ENCODE peak calls at places on chromosomes 7 and 10, in six cellular contexts. One of them, this sample, is unnamed.

GRCh38 chr7:38673795-38674194 is 42.6 kb upstream of the AMPH start:
- DNase-seq in A549: no peak
- DNase-seq in endothelial cell of umbilical vein: peak
- DNase-seq in K562: no peak
- DNase-seq in GM12878: no peak
- DNase-seq in HepG2: no peak
- DNase-seq in this sample: peak

GRCh38 chr10:110535958-110536891 is 31.3 kb upstream of the SMC3 start:
- DNase-seq in A549: no peak
- DNase-seq in endothelial cell of umbilical vein: peak
- DNase-seq in K562: no peak
- DNase-seq in GM12878: peak
- DNase-seq in HepG2: peak
- DNase-seq in this sample: peak

GRCh38 chr7:18345641-18346234 is 149.8 kb upstream of the HDAC9 start:
- DNase-seq in A549: peak
- DNase-seq in endothelial cell of umbilical vein: peak
- DNase-seq in K562: peak
- DNase-seq in GM12878: no peak
- DNase-seq in HepG2: peak
- DNase-seq in this sample: peak

GRCh38 chr7:111089822-111090426 is 1.0 kb upstream of the LRRN3 start:
- DNase-seq in A549: peak
- DNase-seq in endothelial cell of umbilical vein: peak
- DNase-seq in K562: peak
- DNase-seq in GM12878: no peak
- DNase-seq in HepG2: peak
- DNase-seq in this sample: peak

GRCh38 chr7:138309186-138309585 is 150.9 kb upstream of the TRIM24 start:
- DNase-seq in A549: no peak
- DNase-seq in endothelial cell of umbilical vein: no peak
- DNase-seq in K562: no peak
- DNase-seq in GM12878: no peak
- DNase-seq in HepG2: no peak
- DNase-seq in this sample: no peak

GRCh38 chr10:6164271-6165095 is 38.2 kb upstream of the PFKFB3 start:
- DNase-seq in A549: no peak
- DNase-seq in endothelial cell of umbilical vein: peak
- DNase-seq in K562: no peak
- DNase-seq in GM12878: no peak
- DNase-seq in HepG2: no peak
- DNase-seq in this sample: no peak

GRCh38 chr7:107857541-107857912 is 33.5 kb upstream of the DLD start:
- DNase-seq in A549: no peak
- DNase-seq in endothelial cell of umbilical vein: peak
- DNase-seq in K562: no peak
- DNase-seq in GM12878: no peak
- DNase-seq in HepG2: peak
- DNase-seq in this sample: no peak

GRCh38 chr10:74871595-74872382 is 45.4 kb downstream of the KAT6B start:
- DNase-seq in A549: no peak
- DNase-seq in endothelial cell of umbilical vein: no peak
- DNase-seq in K562: no peak
- DNase-seq in GM12878: peak
- DNase-seq in HepG2: no peak
- DNase-seq in this sample: no peak

GRCh38 chr10:79559726-79560125 is 481 bp downstream of the SFTPA2 start:
- DNase-seq in A549: no peak
- DNase-seq in endothelial cell of umbilical vein: no peak
- DNase-seq in K562: no peak
- DNase-seq in GM12878: no peak
- DNase-seq in HepG2: no peak
- DNase-seq in this sample: no peak

GRCh38 chr7:84452618-84453017 is 258.0 kb upstream of the SEMA3A start:
- DNase-seq in A549: no peak
- DNase-seq in endothelial cell of umbilical vein: no peak
- DNase-seq in K562: no peak
- DNase-seq in GM12878: no peak
- DNase-seq in HepG2: peak
- DNase-seq in this sample: no peak

GRCh38 chr7:110522751-110523200 is 568.2 kb upstream of the LRRN3 start:
- DNase-seq in A549: peak
- DNase-seq in endothelial cell of umbilical vein: no peak
- DNase-seq in K562: no peak
- DNase-seq in GM12878: no peak
- DNase-seq in HepG2: peak
- DNase-seq in this sample: no peak

GRCh38 chr10:91472911-91473310 is 62.8 kb downstream of the HECTD2 start:
- DNase-seq in A549: no peak
- DNase-seq in endothelial cell of umbilical vein: no peak
- DNase-seq in K562: no peak
- DNase-seq in GM12878: no peak
- DNase-seq in HepG2: no peak
- DNase-seq in this sample: no peak

GRCh38 chr10:52525761-52526160 is 211.7 kb downstream of the DKK1 start:
- DNase-seq in A549: no peak
- DNase-seq in endothelial cell of umbilical vein: peak
- DNase-seq in K562: no peak
- DNase-seq in GM12878: no peak
- DNase-seq in HepG2: no peak
- DNase-seq in this sample: no peak

GRCh38 chr10:129809431-129809830 is 154.6 kb downstream of the EBF3 start:
- DNase-seq in A549: no peak
- DNase-seq in endothelial cell of umbilical vein: no peak
- DNase-seq in K562: no peak
- DNase-seq in GM12878: no peak
- DNase-seq in HepG2: no peak
- DNase-seq in this sample: no peak

GRCh38 chr10:129809841-129810240 is 154.2 kb downstream of the EBF3 start:
- DNase-seq in A549: no peak
- DNase-seq in endothelial cell of umbilical vein: no peak
- DNase-seq in K562: no peak
- DNase-seq in GM12878: no peak
- DNase-seq in HepG2: no peak
- DNase-seq in this sample: no peak

GRCh38 chr10:129811208-129811607 is 152.9 kb downstream of the EBF3 start:
- DNase-seq in A549: no peak
- DNase-seq in endothelial cell of umbilical vein: no peak
- DNase-seq in K562: no peak
- DNase-seq in GM12878: no peak
- DNase-seq in HepG2: no peak
- DNase-seq in this sample: no peak

GRCh38 chr10:129814681-129815646 is 149.1 kb downstream of the EBF3 start:
- DNase-seq in A549: no peak
- DNase-seq in endothelial cell of umbilical vein: no peak
- DNase-seq in K562: no peak
- DNase-seq in GM12878: no peak
- DNase-seq in HepG2: no peak
- DNase-seq in this sample: no peak

GRCh38 chr10:129812398-129812797 is 151.7 kb downstream of the EBF3 start:
- DNase-seq in A549: no peak
- DNase-seq in endothelial cell of umbilical vein: no peak
- DNase-seq in K562: no peak
- DNase-seq in GM12878: no peak
- DNase-seq in HepG2: no peak
- DNase-seq in this sample: no peak
- TF ChIP-seq MYC in A549: no peak
- TF ChIP-seq MYC in endothelial cell of umbilical vein: no peak
- TF ChIP-seq MYC in K562: no peak
- TF ChIP-seq MYC in GM12878: no peak
- TF ChIP-seq MYC in HepG2: no peak
- TF ChIP-seq MYC in this sample: no peak

GRCh38 chr10:88832376-88832775 is 19.3 kb downstream of the ANKRD22 start:
- DNase-seq in A549: no peak
- DNase-seq in endothelial cell of umbilical vein: no peak
- DNase-seq in K562: no peak
- DNase-seq in GM12878: no peak
- DNase-seq in HepG2: no peak
- DNase-seq in this sample: no peak

GRCh38 chr10:88835910-88836221 is 15.8 kb downstream of the ANKRD22 start:
- DNase-seq in A549: no peak
- DNase-seq in endothelial cell of umbilical vein: no peak
- DNase-seq in K562: no peak
- DNase-seq in GM12878: no peak
- DNase-seq in HepG2: no peak
- DNase-seq in this sample: no peak

GRCh38 chr10:88833156-88833555 is 18.5 kb downstream of the ANKRD22 start:
- DNase-seq in A549: no peak
- DNase-seq in endothelial cell of umbilical vein: no peak
- DNase-seq in K562: no peak
- DNase-seq in GM12878: no peak
- DNase-seq in HepG2: no peak
- DNase-seq in this sample: no peak

GRCh38 chr10:88833722-88834121 is 17.9 kb downstream of the ANKRD22 start:
- DNase-seq in A549: no peak
- DNase-seq in endothelial cell of umbilical vein: no peak
- DNase-seq in K562: no peak
- DNase-seq in GM12878: no peak
- DNase-seq in HepG2: no peak
- DNase-seq in this sample: peak

GRCh38 chr10:88835095-88835909 is 16.3 kb downstream of the ANKRD22 start:
- DNase-seq in A549: peak
- DNase-seq in endothelial cell of umbilical vein: peak
- DNase-seq in K562: peak
- DNase-seq in GM12878: peak
- DNase-seq in HepG2: peak
- DNase-seq in this sample: peak
- TF ChIP-seq POLR2A in A549: no peak
- TF ChIP-seq POLR2A in endothelial cell of umbilical vein: no peak
- TF ChIP-seq POLR2A in K562: no peak
- TF ChIP-seq POLR2A in GM12878: no peak
- TF ChIP-seq POLR2A in HepG2: no peak
- TF ChIP-seq POLR2A in this sample: no peak

GRCh38 chr10:84256510-84257342 is 11.9 kb downstream of the RGR start:
- DNase-seq in A549: peak
- DNase-seq in endothelial cell of umbilical vein: peak
- DNase-seq in K562: peak
- DNase-seq in GM12878: no peak
- DNase-seq in HepG2: peak
- DNase-seq in this sample: peak
- TF ChIP-seq CTCF in A549: peak
- TF ChIP-seq CTCF in endothelial cell of umbilical vein: peak
- TF ChIP-seq CTCF in K562: peak
- TF ChIP-seq CTCF in GM12878: peak
- TF ChIP-seq CTCF in HepG2: peak
- TF ChIP-seq CTCF in this sample: peak

GRCh38 chr7:27812706-27813105 is 72.7 kb downstream of the TAX1BP1 start:
- DNase-seq in A549: no peak
- DNase-seq in endothelial cell of umbilical vein: no peak
- DNase-seq in K562: no peak
- DNase-seq in GM12878: no peak
- DNase-seq in HepG2: no peak
- DNase-seq in this sample: no peak

GRCh38 chr7:27814054-27814453 is 74.1 kb downstream of the TAX1BP1 start:
- DNase-seq in A549: no peak
- DNase-seq in endothelial cell of umbilical vein: no peak
- DNase-seq in K562: no peak
- DNase-seq in GM12878: no peak
- DNase-seq in HepG2: no peak
- DNase-seq in this sample: no peak

GRCh38 chr7:27804139-27804538 is 64.2 kb downstream of the TAX1BP1 start:
- DNase-seq in A549: no peak
- DNase-seq in endothelial cell of umbilical vein: no peak
- DNase-seq in K562: no peak
- DNase-seq in GM12878: no peak
- DNase-seq in HepG2: peak
- DNase-seq in this sample: no peak

GRCh38 chr7:27810186-27810585 is 70.2 kb downstream of the TAX1BP1 start:
- DNase-seq in A549: no peak
- DNase-seq in endothelial cell of umbilical vein: no peak
- DNase-seq in K562: no peak
- DNase-seq in GM12878: no peak
- DNase-seq in HepG2: no peak
- DNase-seq in this sample: no peak

GRCh38 chr7:27808626-27809025 is 68.7 kb downstream of the TAX1BP1 start:
- DNase-seq in A549: no peak
- DNase-seq in endothelial cell of umbilical vein: no peak
- DNase-seq in K562: no peak
- DNase-seq in GM12878: no peak
- DNase-seq in HepG2: no peak
- DNase-seq in this sample: peak
- TF ChIP-seq MYC in A549: no peak
- TF ChIP-seq MYC in endothelial cell of umbilical vein: no peak
- TF ChIP-seq MYC in K562: no peak
- TF ChIP-seq MYC in GM12878: no peak
- TF ChIP-seq MYC in HepG2: no peak
- TF ChIP-seq MYC in this sample: no peak

GRCh38 chr10:104331208-104331838 is 6.9 kb downstream of the ITPRIP start:
- DNase-seq in A549: no peak
- DNase-seq in endothelial cell of umbilical vein: peak
- DNase-seq in K562: no peak
- DNase-seq in GM12878: no peak
- DNase-seq in HepG2: peak
- DNase-seq in this sample: no peak

GRCh38 chr10:104334561-104334960 is 3.7 kb downstream of the ITPRIP start:
- DNase-seq in A549: no peak
- DNase-seq in endothelial cell of umbilical vein: no peak
- DNase-seq in K562: no peak
- DNase-seq in GM12878: no peak
- DNase-seq in HepG2: no peak
- DNase-seq in this sample: no peak

GRCh38 chr10:104333728-104334373 is 4.4 kb downstream of the ITPRIP start:
- DNase-seq in A549: no peak
- DNase-seq in endothelial cell of umbilical vein: no peak
- DNase-seq in K562: no peak
- DNase-seq in GM12878: no peak
- DNase-seq in HepG2: no peak
- DNase-seq in this sample: no peak

GRCh38 chr10:104332243-104333036 is 5.8 kb downstream of the ITPRIP start:
- DNase-seq in A549: no peak
- DNase-seq in endothelial cell of umbilical vein: no peak
- DNase-seq in K562: peak
- DNase-seq in GM12878: no peak
- DNase-seq in HepG2: no peak
- DNase-seq in this sample: no peak

DNA sequence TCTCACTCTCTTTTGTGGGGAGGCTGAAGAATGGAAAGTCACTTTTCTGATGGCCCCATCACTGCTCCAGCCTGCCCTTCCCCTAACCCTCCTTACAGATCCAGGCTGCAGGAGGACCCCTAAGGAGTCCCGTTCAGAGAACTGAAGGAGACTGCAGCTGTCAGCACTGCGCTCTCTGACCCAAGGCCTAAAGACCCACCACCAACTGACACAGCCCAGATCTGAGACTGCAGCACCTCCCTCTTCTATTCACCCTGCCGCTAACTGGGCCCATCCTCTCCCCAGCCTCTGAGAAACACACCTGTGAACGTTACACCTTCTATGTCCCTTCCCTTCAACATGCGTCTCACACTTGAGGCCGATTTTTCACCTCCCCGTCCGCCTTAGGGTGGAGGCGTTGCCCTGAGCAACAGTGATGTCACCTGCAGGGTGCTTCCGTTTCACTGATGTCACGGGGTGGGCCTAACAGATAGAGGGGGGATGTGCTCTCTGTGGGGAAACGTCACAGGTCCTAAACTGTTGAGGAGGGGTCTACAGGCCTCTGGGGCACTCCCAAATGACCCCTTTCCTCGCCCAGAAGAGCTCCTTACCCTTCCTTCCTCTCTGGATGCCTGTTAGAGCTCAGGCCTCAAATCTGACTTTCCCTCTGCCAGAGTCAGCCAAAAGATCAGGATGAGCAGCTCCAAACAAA is 5.1 kb downstream of the ITPRIP start:
- DNase-seq in A549: no peak
- DNase-seq in endothelial cell of umbilical vein: no peak
- DNase-seq in K562: peak
- DNase-seq in GM12878: no peak
- DNase-seq in HepG2: no peak
- DNase-seq in this sample: no peak
- TF ChIP-seq POLR2A in A549: no peak
- TF ChIP-seq POLR2A in endothelial cell of umbilical vein: no peak
- TF ChIP-seq POLR2A in K562: no peak
- TF ChIP-seq POLR2A in GM12878: no peak
- TF ChIP-seq POLR2A in HepG2: no peak
- TF ChIP-seq POLR2A in this sample: no peak

This sample was measured in NB4.